ENCODE peak calls at places on chromosome 12, in six cellular contexts. X, C, E, H, S and J are unnamed samples.

GRCh38 chr12:128783129-128783574 is 40.6 kb downstream of the SLC15A4 start:
- DNase-seq in S (no peak), X (no peak), H (no peak), C (no peak), E (no peak), J (no peak)

GRCh38 chr12:94202245-94203180 is 54.1 kb downstream of the PLXNC1 start:
- DNase-seq in E (no peak), C (no peak), S (peak), X (no peak), H (no peak), J (no peak)

GRCh38 chr12:18057051-18057450 is 32.9 kb downstream of the RERGL start:
- DNase-seq in H (no peak), S (no peak), E (no peak), C (no peak), X (no peak), J (no peak)

GRCh38 chr12:26425587-26426260 is 230.4 kb downstream of the SSPN start:
- DNase-seq in C (no peak), S (no peak), H (no peak), E (no peak), X (no peak), J (no peak)

GRCh38 chr12:123148223-123148622 is 2.7 kb downstream of the PITPNM2 start:
- DNase-seq in E (no peak), C (no peak), S (no peak), H (no peak), X (no peak), J (no peak)

GRCh38 chr12:19021646-19022045 is 107.9 kb upstream of the PLEKHA5 start:
- DNase-seq in C (no peak), S (no peak), H (no peak), X (no peak), E (no peak), J (no peak)

GRCh38 chr12:28611115-28611435 is 420.8 kb downstream of the CCDC91 start:
- DNase-seq in E (no peak), S (no peak), C (no peak), X (no peak), H (no peak), J (no peak)

GRCh38 chr12:123164222-123164621 is 13.3 kb upstream of the PITPNM2 start:
- DNase-seq in S (no peak), E (no peak), C (no peak), H (no peak), X (no peak), J (no peak)

GRCh38 chr12:102920271-102920670 is 3.2 kb upstream of the PAH start:
- DNase-seq in H (no peak), E (no peak), C (no peak), X (no peak), S (no peak), J (no peak)

GRCh38 chr12:94140556-94140955 is 7.8 kb upstream of the PLXNC1 start:
- DNase-seq in X (no peak), H (peak), E (peak), S (no peak), C (no peak), J (peak)

GRCh38 chr12:94689002-94689645 is 38.8 kb upstream of the TMCC3 start:
- DNase-seq in C (no peak), H (no peak), E (no peak), X (no peak), S (no peak), J (no peak)

GRCh38 chr12:24561882-24562760 is 386.8 kb downstream of the BCAT1 start:
- DNase-seq in X (no peak), H (peak), E (peak), C (no peak), S (peak), J (peak)

GRCh38 chr12:12425616-12426015 is 68.7 kb downstream of the BORCS5 start:
- DNase-seq in C (no peak), H (no peak), E (no peak), X (no peak), S (no peak), J (no peak)

GRCh38 chr12:127482950-127483349 is 784.0 kb upstream of the TMEM132C start:
- DNase-seq in C (no peak), S (no peak), H (no peak), X (no peak), E (no peak), J (no peak)

GRCh38 chr12:8033153-8034044 is 883 bp downstream of the FOXJ2 start:
- DNase-seq in S (peak), X (no peak), C (no peak), E (peak), H (peak), J (peak)

GRCh38 chr12:77045183-77045582 is 20.2 kb downstream of the E2F7 start:
- DNase-seq in C (no peak), E (no peak), H (peak), X (no peak), S (no peak), J (no peak)

GRCh38 chr12:92063641-92064040 is 82.0 kb downstream of the BTG1 start:
- DNase-seq in H (no peak), E (no peak), C (no peak), S (no peak), X (no peak), J (no peak)

GRCh38 chr12:56932146-56932545 is 2.1 kb downstream of the SDR9C7 start:
- DNase-seq in S (no peak), X (no peak), C (no peak), H (no peak), E (no peak), J (no peak)

GRCh38 chr12:7787574-7788315 is 1.5 kb upstream of the NANOG start:
- DNase-seq in S (no peak), C (no peak), E (peak), H (no peak), X (no peak), J (no peak)

GRCh38 chr12:131051155-131051473 is 97.4 kb downstream of the ADGRD1 start:
- DNase-seq in E (no peak), X (no peak), C (no peak), S (no peak), H (no peak), J (no peak)

GRCh38 chr12:19183121-19183838 is 53.7 kb downstream of the PLEKHA5 start:
- DNase-seq in C (no peak), H (no peak), X (no peak), E (peak), S (no peak), J (no peak)

GRCh38 chr12:27561535-27562350 is 37.7 kb downstream of the PPFIBP1 start:
- DNase-seq in S (no peak), H (no peak), X (no peak), E (no peak), C (no peak), J (no peak)
- TF ChIP-seq CTCF in S (no peak), H (no peak), X (no peak), E (no peak), C (no peak), J (no peak)

GRCh38 chr12:121800694-121801600 is 2.9 kb upstream of the SETD1B start:
- DNase-seq in E (peak), X (peak), S (peak), C (no peak), H (peak), J (peak)

GRCh38 chr12:121798807-121799174 is 5.0 kb upstream of the SETD1B start:
- DNase-seq in S (no peak), E (no peak), H (no peak), X (no peak), C (no peak), J (no peak)

GRCh38 chr12:121801601-121802484 is 2.0 kb upstream of the SETD1B start:
- DNase-seq in X (no peak), S (no peak), C (no peak), H (no peak), E (peak), J (no peak)

GRCh38 chr12:121799175-121799841 is 4.5 kb upstream of the SETD1B start:
- DNase-seq in H (peak), C (no peak), S (peak), E (peak), X (peak), J (peak)

GRCh38 chr12:121799842-121800693 is 3.7 kb upstream of the SETD1B start:
- DNase-seq in S (peak), E (peak), X (peak), H (peak), C (no peak), J (peak)
- TF ChIP-seq POLR2AphosphoS5 in S (peak), E (peak), X (peak), H (peak), C (no peak), J (peak)

GRCh38 chr12:63885401-63885800 is 40.9 kb downstream of the SRGAP1 start:
- DNase-seq in C (no peak), S (no peak), H (no peak), X (no peak), E (no peak), J (no peak)

GRCh38 chr12:63893170-63893569 is 48.7 kb downstream of the SRGAP1 start:
- DNase-seq in S (no peak), C (no peak), X (no peak), H (no peak), E (peak), J (no peak)

GRCh38 chr12:63894132-63894531 is 49.6 kb downstream of the SRGAP1 start:
- DNase-seq in X (no peak), H (no peak), S (no peak), E (no peak), C (no peak), J (no peak)

GRCh38 chr12:63889236-63889635 is 44.7 kb downstream of the SRGAP1 start:
- DNase-seq in E (no peak), C (no peak), H (no peak), X (no peak), S (no peak), J (no peak)

GRCh38 chr12:63889721-63890509 is 45.4 kb downstream of the SRGAP1 start:
- DNase-seq in H (no peak), X (no peak), S (no peak), E (no peak), C (no peak), J (no peak)
- TF ChIP-seq CTCF in H (no peak), X (no peak), S (no peak), E (no peak), C (no peak), J (no peak)

GRCh38 chr12:106409898-106410297 is 52.4 kb downstream of the POLR3B start:
- DNase-seq in X (no peak), E (no peak), S (no peak), C (no peak), H (no peak), J (no peak)
- TF ChIP-seq POLR2AphosphoS5 in X (no peak), E (no peak), S (no peak), C (no peak), H (no peak), J (no peak)

GRCh38 chr12:89345830-89346740 is 6.2 kb downstream of the DUSP6 start:
- DNase-seq in E (peak), C (no peak), S (no peak), H (peak), X (no peak), J (peak)
- TF ChIP-seq CTCF in E (no peak), C (no peak), S (no peak), H (no peak), X (no peak), J (no peak)

DNA sequence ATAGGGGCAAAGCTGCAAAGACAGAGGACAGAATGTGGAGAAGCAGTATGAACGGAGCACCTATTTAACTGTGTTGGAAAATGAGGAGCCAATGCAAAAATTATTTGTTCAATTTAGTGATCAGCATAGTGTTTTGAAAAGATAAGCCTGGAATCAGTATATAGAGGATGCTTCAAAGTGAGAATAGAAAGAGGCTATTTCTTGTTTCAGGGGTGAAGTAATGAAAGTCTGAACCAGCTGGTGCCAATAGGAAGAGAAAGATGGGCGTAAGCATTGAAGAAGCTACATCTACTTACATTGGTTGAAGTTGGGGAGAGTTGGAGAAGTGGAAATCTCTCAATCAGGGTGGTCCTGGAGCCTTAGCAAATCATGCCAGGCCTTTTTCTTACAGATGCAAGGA is 77.3 kb upstream of the SLC38A4 start:
- DNase-seq in E (no peak), X (no peak), C (no peak), H (no peak), S (no peak), J (no peak)
- TF ChIP-seq POLR2AphosphoS5 in E (no peak), X (no peak), C (no peak), H (no peak), S (no peak), J (no peak)

DNA sequence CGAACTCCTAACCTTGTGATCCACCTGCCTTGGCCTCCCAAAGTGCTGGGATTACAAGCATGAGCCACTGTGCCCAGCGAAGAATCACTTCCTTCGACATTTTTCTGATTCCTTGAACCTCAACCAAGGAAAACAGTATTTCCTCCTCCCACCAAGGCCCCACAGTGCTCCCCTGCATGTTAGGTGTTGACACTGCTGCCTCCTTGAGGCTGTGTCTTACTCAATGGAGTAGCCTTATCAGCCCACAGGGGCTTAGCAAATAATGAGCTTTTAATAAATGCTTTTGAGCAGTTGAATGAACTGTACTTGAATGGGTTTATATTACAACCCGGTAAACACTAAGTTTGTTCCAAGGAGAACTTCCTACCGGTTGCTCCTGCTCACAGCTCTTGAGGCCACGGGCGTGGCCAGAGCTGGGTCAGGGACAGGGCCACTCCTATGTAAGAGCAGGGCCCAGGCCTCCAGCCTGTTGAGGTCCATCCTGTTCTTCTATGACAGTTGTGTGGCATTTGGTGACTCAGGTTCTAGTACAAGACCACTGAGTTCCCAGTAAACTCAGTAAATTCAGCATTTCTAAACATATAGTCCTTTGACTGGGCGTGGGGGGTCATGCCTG is 36.8 kb upstream of the TUBA1A start:
- DNase-seq in H (no peak), S (no peak), C (no peak), X (no peak), E (peak), J (peak)
- TF ChIP-seq CTCF in H (peak), S (no peak), C (no peak), X (no peak), E (peak), J (no peak)

GRCh38 chr12:9808531-9808930 is 18.8 kb upstream of the KLRF1 start:
- DNase-seq in X (no peak), S (no peak), C (no peak), H (no peak), E (no peak), J (no peak)
- TF ChIP-seq POLR2AphosphoS5 in X (no peak), S (no peak), C (no peak), H (no peak), E (no peak), J (no peak)

GRCh38 chr12:5871741-5872140 is 73.3 kb downstream of the ANO2 start:
- DNase-seq in E (no peak), H (no peak), S (no peak), X (no peak), C (no peak), J (no peak)
- TF ChIP-seq CTCF in E (no peak), H (no peak), S (no peak), X (no peak), C (no peak), J (no peak)

GRCh38 chr12:54421873-54422250 is 2.8 kb upstream of the ITGA5 start:
- DNase-seq in X (no peak), H (no peak), S (no peak), E (no peak), C (no peak), J (no peak)
- TF ChIP-seq POLR2AphosphoS5 in X (no peak), H (no peak), S (no peak), E (no peak), C (no peak), J (no peak)